ENCODE peak calls at places on chromosome 21, in six cellular contexts. One of them, this sample, is unnamed.

GRCh38 chr21:38631171-38631570 is 132.9 kb upstream of the ERG start:
- DNase-seq in heart right ventricle: no peak
- DNase-seq in stomach: no peak
- DNase-seq in upper lobe of right lung: no peak
- DNase-seq in heart left ventricle: no peak
- DNase-seq in mucosa of descending colon: no peak
- DNase-seq in this sample: no peak

GRCh38 chr21:36263797-36264196 is 56.2 kb upstream of the MORC3 start:
- DNase-seq in heart right ventricle: no peak
- DNase-seq in stomach: no peak
- DNase-seq in upper lobe of right lung: no peak
- DNase-seq in heart left ventricle: no peak
- DNase-seq in mucosa of descending colon: no peak
- DNase-seq in this sample: no peak

GRCh38 chr21:14545906-14546480 is at the start of gene SAMSN1:
- DNase-seq in heart right ventricle: no peak
- DNase-seq in stomach: peak; percentile 34
- DNase-seq in upper lobe of right lung: no peak
- DNase-seq in heart left ventricle: peak; percentile 39
- DNase-seq in mucosa of descending colon: no peak
- DNase-seq in this sample: no peak

GRCh38 chr21:17537299-17537698 is 24.5 kb downstream of the CXADR start:
- DNase-seq in heart right ventricle: no peak
- DNase-seq in stomach: no peak
- DNase-seq in upper lobe of right lung: no peak
- DNase-seq in heart left ventricle: no peak
- DNase-seq in mucosa of descending colon: no peak
- DNase-seq in this sample: no peak

GRCh38 chr21:38942617-38943245 is 137.0 kb downstream of the ETS2 start:
- DNase-seq in heart right ventricle: no peak
- DNase-seq in stomach: no peak
- DNase-seq in upper lobe of right lung: no peak
- DNase-seq in heart left ventricle: no peak
- DNase-seq in mucosa of descending colon: no peak
- DNase-seq in this sample: no peak

GRCh38 chr21:27369962-27370578 is 403.2 kb upstream of the ADAMTS5 start:
- DNase-seq in heart right ventricle: no peak
- DNase-seq in stomach: no peak
- DNase-seq in upper lobe of right lung: no peak
- DNase-seq in heart left ventricle: no peak
- DNase-seq in mucosa of descending colon: no peak
- DNase-seq in this sample: no peak

GRCh38 chr21:29405503-29406122 is 106.9 kb downstream of the BACH1 start:
- DNase-seq in heart right ventricle: no peak
- DNase-seq in stomach: no peak
- DNase-seq in upper lobe of right lung: no peak
- DNase-seq in heart left ventricle: no peak
- DNase-seq in mucosa of descending colon: no peak
- DNase-seq in this sample: no peak

GRCh38 chr21:19402870-19403269 is 999.3 kb upstream of the TMPRSS15 start:
- DNase-seq in heart right ventricle: no peak
- DNase-seq in stomach: no peak
- DNase-seq in upper lobe of right lung: no peak
- DNase-seq in heart left ventricle: no peak
- DNase-seq in mucosa of descending colon: no peak
- DNase-seq in this sample: no peak

GRCh38 chr21:16570856-16571255 is 841.1 kb downstream of the USP25 start:
- DNase-seq in heart right ventricle: no peak
- DNase-seq in stomach: no peak
- DNase-seq in upper lobe of right lung: no peak
- DNase-seq in heart left ventricle: no peak
- DNase-seq in mucosa of descending colon: no peak
- DNase-seq in this sample: no peak

GRCh38 chr21:21051109-21052055 is 53.2 kb downstream of the NCAM2 start:
- DNase-seq in heart right ventricle: no peak
- DNase-seq in stomach: no peak
- DNase-seq in upper lobe of right lung: no peak
- DNase-seq in heart left ventricle: no peak
- DNase-seq in mucosa of descending colon: no peak
- DNase-seq in this sample: no peak

GRCh38 chr21:39776589-39776988 is 31.6 kb downstream of the IGSF5 start:
- DNase-seq in heart right ventricle: no peak
- DNase-seq in stomach: no peak
- DNase-seq in upper lobe of right lung: no peak
- DNase-seq in heart left ventricle: no peak
- DNase-seq in mucosa of descending colon: no peak
- DNase-seq in this sample: no peak

GRCh38 chr21:35048706-35049617 is at the start of gene RUNX1:
- DNase-seq in heart right ventricle: peak; percentile 25
- DNase-seq in stomach: peak; percentile 52
- DNase-seq in upper lobe of right lung: peak; percentile 68
- DNase-seq in heart left ventricle: peak; percentile 45
- DNase-seq in mucosa of descending colon: no peak
- DNase-seq in this sample: peak; percentile 59

GRCh38 chr21:43361127-43361492 is 65.8 kb downstream of the SIK1 start:
- DNase-seq in heart right ventricle: peak; percentile 67
- DNase-seq in stomach: no peak
- DNase-seq in upper lobe of right lung: no peak
- DNase-seq in heart left ventricle: peak; percentile 67
- DNase-seq in mucosa of descending colon: peak; percentile 51
- DNase-seq in this sample: peak; percentile 79

GRCh38 chr21:24223625-24224024 is 1383.7 kb downstream of the MRPL39 start:
- DNase-seq in heart right ventricle: no peak
- DNase-seq in stomach: no peak
- DNase-seq in upper lobe of right lung: no peak
- DNase-seq in heart left ventricle: no peak
- DNase-seq in mucosa of descending colon: no peak
- DNase-seq in this sample: no peak

GRCh38 chr21:21851657-21852056 is 853.4 kb downstream of the NCAM2 start:
- DNase-seq in heart right ventricle: no peak
- DNase-seq in stomach: no peak
- DNase-seq in upper lobe of right lung: no peak
- DNase-seq in heart left ventricle: no peak
- DNase-seq in mucosa of descending colon: no peak
- DNase-seq in this sample: no peak

DNA sequence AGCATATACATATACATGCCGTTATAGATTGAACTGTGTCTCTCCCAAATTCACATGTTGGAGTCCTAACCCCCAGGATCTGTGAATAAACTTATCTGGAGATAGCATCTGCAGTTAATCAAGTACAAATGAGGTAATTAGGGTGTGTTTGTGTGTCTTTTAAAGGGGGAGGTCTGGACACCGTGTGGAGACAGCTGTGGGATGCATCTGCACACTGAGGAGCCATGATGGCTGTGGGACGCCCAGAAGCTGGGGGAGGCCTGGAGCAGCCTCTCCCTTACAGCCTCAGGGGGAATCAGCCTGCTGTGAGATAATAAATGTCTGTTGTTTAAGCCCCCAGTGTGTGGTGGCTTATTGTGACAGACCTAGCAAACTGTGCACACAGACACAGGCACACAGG is 51.8 kb upstream of the COL18A1 start:
- DNase-seq in heart right ventricle: no peak
- DNase-seq in stomach: no peak
- DNase-seq in upper lobe of right lung: no peak
- DNase-seq in heart left ventricle: no peak
- DNase-seq in mucosa of descending colon: no peak
- DNase-seq in this sample: no peak
- H3K4me1 ChIP-seq in heart right ventricle: peaks cover 64% of the 10 kb centered on the region
- H3K4me1 ChIP-seq in stomach: peaks cover 32% of the 10 kb centered on the region
- H3K4me1 ChIP-seq in upper lobe of right lung: peaks cover 9% of the 10 kb centered on the region
- H3K4me1 ChIP-seq in heart left ventricle: peaks cover 34% of the 10 kb centered on the region
- H3K4me1 ChIP-seq in mucosa of descending colon: no peaks in the 10 kb centered on the region
- H3K4me1 ChIP-seq in this sample: no peaks in the 10 kb centered on the region

GRCh38 chr21:25639167-25639921 is at the start of gene JAM2:
- DNase-seq in heart right ventricle: peak; percentile 59
- DNase-seq in stomach: no peak
- DNase-seq in upper lobe of right lung: peak; percentile 67
- DNase-seq in heart left ventricle: peak; percentile 59
- DNase-seq in mucosa of descending colon: peak; percentile 39
- DNase-seq in this sample: peak; percentile 47
- TF ChIP-seq CTCF in heart right ventricle: peak; percentile 20
- TF ChIP-seq CTCF in stomach: no peak
- TF ChIP-seq CTCF in upper lobe of right lung: peak; percentile 39
- TF ChIP-seq CTCF in heart left ventricle: peak; percentile 58
- TF ChIP-seq CTCF in mucosa of descending colon: no peak
- TF ChIP-seq CTCF in this sample: peak; percentile 25

GRCh38 chr21:33238565-33239255 is 9.0 kb downstream of the IFNAR2 start:
- DNase-seq in heart right ventricle: no peak
- DNase-seq in stomach: no peak
- DNase-seq in upper lobe of right lung: no peak
- DNase-seq in heart left ventricle: no peak
- DNase-seq in mucosa of descending colon: no peak
- DNase-seq in this sample: no peak
- H3K4me1 ChIP-seq in heart right ventricle: peaks cover 87% of the 10 kb centered on the region
- H3K4me1 ChIP-seq in stomach: peaks cover 16% of the 10 kb centered on the region
- H3K4me1 ChIP-seq in upper lobe of right lung: peaks cover 4% of the 10 kb centered on the region
- H3K4me1 ChIP-seq in heart left ventricle: peaks cover 4% of the 10 kb centered on the region
- H3K4me1 ChIP-seq in mucosa of descending colon: no peaks in the 10 kb centered on the region
- H3K4me1 ChIP-seq in this sample: peaks cover 8% of the 10 kb centered on the region

DNA sequence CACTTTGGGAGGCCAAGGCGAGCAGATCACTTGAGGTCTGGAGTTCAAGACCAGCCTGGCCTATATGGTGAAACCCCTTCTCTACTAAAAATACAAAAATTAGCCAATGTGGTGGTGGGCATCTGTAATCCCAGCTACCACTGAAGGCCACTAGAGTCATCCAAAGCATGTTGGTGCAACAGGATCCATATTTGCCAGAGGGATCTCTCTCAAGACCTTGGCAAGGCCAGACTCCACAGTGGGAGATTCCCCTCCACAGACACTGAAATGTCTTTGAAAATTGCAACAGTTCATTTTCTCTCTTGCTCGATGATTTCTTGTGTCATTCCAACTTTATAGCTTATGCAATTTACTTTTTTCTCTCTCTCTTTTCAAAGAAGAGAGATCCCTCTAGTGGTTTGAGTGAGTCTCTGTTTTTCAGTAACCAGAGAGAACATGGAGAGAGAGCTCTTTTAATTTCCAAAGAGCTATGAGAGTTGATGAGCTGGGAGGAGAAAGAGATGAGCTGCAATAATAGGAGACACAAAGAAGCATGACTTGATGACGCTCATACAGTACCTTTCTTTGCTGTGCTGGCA is 176.8 kb upstream of the USP25 start:
- DNase-seq in heart right ventricle: no peak
- DNase-seq in stomach: no peak
- DNase-seq in upper lobe of right lung: no peak
- DNase-seq in heart left ventricle: no peak
- DNase-seq in mucosa of descending colon: no peak
- DNase-seq in this sample: no peak
- TF ChIP-seq CTCF in heart right ventricle: no peak
- TF ChIP-seq CTCF in stomach: peak; percentile 35
- TF ChIP-seq CTCF in upper lobe of right lung: peak; percentile 51
- TF ChIP-seq CTCF in heart left ventricle: peak; percentile 33
- TF ChIP-seq CTCF in mucosa of descending colon: no peak
- TF ChIP-seq CTCF in this sample: no peak

GRCh38 chr21:37375866-37376574 is 9.4 kb downstream of the DYRK1A start:
- DNase-seq in heart right ventricle: no peak
- DNase-seq in stomach: no peak
- DNase-seq in upper lobe of right lung: no peak
- DNase-seq in heart left ventricle: no peak
- DNase-seq in mucosa of descending colon: no peak
- DNase-seq in this sample: no peak
- H3K4me1 ChIP-seq in heart right ventricle: peaks cover 99% of the 10 kb centered on the region
- H3K4me1 ChIP-seq in stomach: peaks cover 98% of the 10 kb centered on the region
- H3K4me1 ChIP-seq in upper lobe of right lung: peaks cover 72% of the 10 kb centered on the region
- H3K4me1 ChIP-seq in heart left ventricle: peaks cover 49% of the 10 kb centered on the region
- H3K4me1 ChIP-seq in mucosa of descending colon: peaks cover 53% of the 10 kb centered on the region
- H3K4me1 ChIP-seq in this sample: peaks cover 94% of the 10 kb centered on the region

This sample was measured in psoas muscle.